ENCODE peak calls at places on chromosome 19, in five cellular contexts. X is tibial nerve, Z is H1, V is HepG2, H is ovary. J is an unnamed sample.
A peak's percentile ranks its signal among the peaks of the same experiment; 100 is the strongest.

GRCh38 chr19:10074153-10074552 is 12.0 kb upstream of the SHFL start:
- DNase-seq in Z (no peak), H (no peak), X (no peak), V (peak; percentile 60), J (no peak)

GRCh38 chr19:45866400-45867176 is 2.5 kb downstream of the FOXA3 start:
- DNase-seq in H (no peak), V (no peak), Z (no peak), X (no peak), J (no peak)

GRCh38 chr19:43351998-43352746 is 1.3 kb upstream of the CD177 start:
- DNase-seq in Z (no peak), V (no peak), H (no peak), X (no peak), J (no peak)

GRCh38 chr19:52343548-52343947 is 7.5 kb downstream of the ZNF610 start:
- DNase-seq in X (peak; percentile 21), Z (peak; percentile 84), V (peak; percentile 15), H (peak; percentile 56), J (no peak)

GRCh38 chr19:7746903-7747884 is at the start of gene CD209:
- DNase-seq in X (no peak), Z (no peak), H (no peak), V (no peak), J (no peak)

GRCh38 chr19:36257512-36257876 is 42.6 kb downstream of the ZNF146 start:
- DNase-seq in H (no peak), X (no peak), Z (peak; percentile 79), V (no peak), J (no peak)

GRCh38 chr19:34994286-34994642 is 5.9 kb upstream of the GRAMD1A start:
- DNase-seq in V (no peak), X (no peak), Z (no peak), H (no peak), J (no peak)

GRCh38 chr19:41895745-41896580 is 13.0 kb downstream of the ARHGEF1 start:
- DNase-seq in X (no peak), H (no peak), Z (no peak), V (no peak), J (no peak)

GRCh38 chr19:29817316-29817715 is 5.5 kb downstream of the CCNE1 start:
- DNase-seq in H (no peak), X (no peak), V (no peak), Z (no peak), J (no peak)

GRCh38 chr19:517721-518136 is 10.4 kb downstream of the TPGS1 start:
- DNase-seq in H (no peak), Z (no peak), X (no peak), V (no peak), J (no peak)

GRCh38 chr19:56476671-56477428 is at the start of gene ZNF667:
- DNase-seq in V (no peak), X (no peak), H (no peak), Z (no peak), J (no peak)

GRCh38 chr19:41696402-41697197 is 8.5 kb upstream of the CEACAM7 start:
- DNase-seq in Z (no peak), V (no peak), H (no peak), X (no peak), J (no peak)

GRCh38 chr19:22030680-22031079 is 19.9 kb upstream of the ZNF208 start:
- DNase-seq in Z (no peak), X (no peak), H (no peak), V (no peak), J (no peak)

GRCh38 chr19:29478578-29479565 is 46.9 kb upstream of the VSTM2B start:
- DNase-seq in V (peak; percentile 13), X (no peak), H (no peak), Z (peak; percentile 85), J (peak; percentile 57)

GRCh38 chr19:42132851-42133528 is 744 bp upstream of the POU2F2 start:
- DNase-seq in V (peak; percentile 10), Z (peak; percentile 98), H (peak; percentile 59), X (peak; percentile 51), J (no peak)

GRCh38 chr19:3767050-3767449 is 4.6 kb downstream of the MRPL54 start:
- DNase-seq in H (no peak), Z (no peak), V (no peak), X (no peak), J (no peak)

GRCh38 chr19:28296506-28296905 is 916.4 kb downstream of the UQCRFS1 start:
- DNase-seq in Z (no peak), V (no peak), H (no peak), X (no peak), J (no peak)

GRCh38 chr19:4678881-4679379 is 8.8 kb upstream of the MYDGF start:
- DNase-seq in V (no peak), X (no peak), Z (peak; percentile 90), H (peak; percentile 80), J (no peak)

GRCh38 chr19:37953576-37954303 is 46.7 kb downstream of the SIPA1L3 start:
- DNase-seq in X (no peak), V (no peak), Z (no peak), H (no peak), J (no peak)

GRCh38 chr19:30557212-30557611 is 185.0 kb downstream of the ZNF536 start:
- DNase-seq in X (no peak), V (no peak), Z (no peak), H (no peak), J (no peak)

GRCh38 chr19:8367327-8368001 is 3.5 kb downstream of the ANGPTL4 start:
- DNase-seq in V (no peak), Z (peak; percentile 61), X (peak; percentile 80), H (peak; percentile 89), J (no peak)

GRCh38 chr19:54470991-54471782 is 1.9 kb downstream of the CDC42EP5 start:
- DNase-seq in X (peak; percentile 37), V (no peak), H (no peak), Z (peak; percentile 60), J (no peak)

GRCh38 chr19:7911509-7912143 is 3.0 kb upstream of the TGFBR3L start:
- DNase-seq in V (no peak), H (peak; percentile 11), Z (no peak), X (no peak), J (no peak)

GRCh38 chr19:49667473-49667872 is 1.7 kb downstream of the BCL2L12 start:
- DNase-seq in Z (no peak), V (no peak), H (no peak), X (no peak), J (no peak)

GRCh38 chr19:39307822-39308530 is 11.8 kb downstream of the IFNL1 start:
- DNase-seq in Z (peak; percentile 76), V (no peak), H (no peak), X (no peak), J (no peak)
- TF ChIP-seq EP300 in Z (no peak), V (no peak), H (no peak), X (no peak), J (no peak)

GRCh38 chr19:58252102-58252685 is 23.5 kb downstream of the ZNF544 start:
- DNase-seq in H (no peak), Z (no peak), V (no peak), X (no peak), J (no peak)
- H3K9me3 ChIP-seq in H (peaks cover 86% of the 10 kb centered on the region), Z (peaks cover 93% of the 10 kb centered on the region), V (peaks cover 92% of the 10 kb centered on the region), X (peaks cover 96% of the 10 kb centered on the region), J (peaks cover 100% of the 10 kb centered on the region)

GRCh38 chr19:18477974-18478373 is 40.0 kb upstream of the ISYNA1 start:
- DNase-seq in V (no peak), X (no peak), H (no peak), Z (no peak), J (no peak)

GRCh38 chr19:18481505-18482222 is 40.2 kb downstream of the ELL start:
- DNase-seq in V (no peak), X (no peak), H (no peak), Z (no peak), J (no peak)

GRCh38 chr19:18478545-18479311 is 40.8 kb upstream of the ISYNA1 start:
- DNase-seq in V (peak; percentile 88), H (peak; percentile 71), Z (no peak), X (peak; percentile 80), J (peak; percentile 96)

GRCh38 chr19:18477042-18477760 is 39.3 kb upstream of the ISYNA1 start:
- DNase-seq in V (no peak), Z (no peak), H (no peak), X (no peak), J (no peak)

DNA sequence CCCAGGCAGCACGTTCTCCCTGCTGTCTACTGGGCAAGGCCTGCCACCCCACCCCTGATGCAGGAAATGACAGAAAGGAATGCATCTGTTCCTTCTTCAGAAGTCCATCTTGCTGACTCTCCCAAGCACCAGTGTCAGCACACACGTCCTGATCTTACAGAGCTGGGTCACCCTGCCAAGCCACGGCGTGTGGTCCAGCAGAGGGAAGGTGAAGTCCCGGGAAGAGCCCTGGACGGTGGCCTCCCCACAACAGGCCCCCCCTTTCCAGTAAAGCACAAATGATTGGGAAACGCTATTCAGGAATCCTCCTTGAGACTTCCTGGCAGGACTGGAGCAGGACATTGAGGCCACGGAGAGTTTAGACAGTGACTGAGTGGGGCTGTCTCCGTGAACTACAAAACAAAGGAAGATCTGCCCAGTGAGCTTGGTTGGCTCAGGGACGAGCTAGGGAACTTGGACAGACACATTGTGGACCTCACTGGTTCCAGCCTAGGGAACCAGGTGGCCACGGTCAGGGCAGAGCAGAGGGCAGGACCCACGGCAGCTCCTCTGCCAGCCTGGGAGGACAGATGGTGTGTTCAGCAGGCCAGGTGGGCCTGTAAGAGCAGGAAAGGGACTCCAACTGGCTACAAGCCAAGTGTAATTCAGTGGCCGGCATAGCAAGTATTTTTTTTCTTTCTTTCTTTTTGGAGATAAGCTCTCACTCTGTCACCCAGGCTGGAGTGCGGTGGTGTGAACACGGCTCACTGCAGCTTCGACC is 41.7 kb downstream of the ELL start:
- DNase-seq in H (no peak), Z (no peak), V (no peak), X (peak; percentile 84), J (peak; percentile 98)
- TF ChIP-seq EP300 in H (peak; percentile 99), Z (no peak), V (no peak), X (peak; percentile 98), J (peak; percentile 99)

DNA sequence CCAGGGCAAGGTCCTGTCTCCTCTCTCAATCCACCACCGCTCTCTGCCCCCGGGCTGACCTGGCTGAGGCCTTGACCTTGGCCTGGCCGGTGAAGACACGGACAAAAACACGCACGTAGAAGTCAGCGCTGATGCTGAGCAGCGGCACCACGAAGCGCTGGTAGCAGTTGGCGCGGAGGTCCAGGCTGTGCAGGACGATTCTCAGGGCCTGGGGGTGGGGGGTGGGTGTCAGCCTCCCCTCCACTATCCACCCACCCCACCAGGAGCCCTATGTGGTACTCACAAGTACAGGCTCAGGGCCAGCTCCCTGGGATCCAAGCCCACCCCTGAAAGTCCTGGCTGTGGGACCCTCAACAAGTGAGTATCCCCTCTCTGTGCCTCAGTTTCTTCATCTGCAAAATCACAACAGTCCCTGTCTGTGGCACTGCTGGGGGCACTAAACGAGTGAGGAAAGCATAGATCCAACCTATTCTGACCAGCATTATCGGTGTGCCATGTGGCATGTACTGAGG is 6.4 kb downstream of the TRMT1 start:
- DNase-seq in Z (no peak), H (no peak), V (no peak), X (no peak), J (no peak)
- H3K9me3 ChIP-seq in Z (no peaks in the 10 kb centered on the region), H (no peaks in the 10 kb centered on the region), V (no peaks in the 10 kb centered on the region), X (no peaks in the 10 kb centered on the region), J (no peaks in the 10 kb centered on the region)

DNA sequence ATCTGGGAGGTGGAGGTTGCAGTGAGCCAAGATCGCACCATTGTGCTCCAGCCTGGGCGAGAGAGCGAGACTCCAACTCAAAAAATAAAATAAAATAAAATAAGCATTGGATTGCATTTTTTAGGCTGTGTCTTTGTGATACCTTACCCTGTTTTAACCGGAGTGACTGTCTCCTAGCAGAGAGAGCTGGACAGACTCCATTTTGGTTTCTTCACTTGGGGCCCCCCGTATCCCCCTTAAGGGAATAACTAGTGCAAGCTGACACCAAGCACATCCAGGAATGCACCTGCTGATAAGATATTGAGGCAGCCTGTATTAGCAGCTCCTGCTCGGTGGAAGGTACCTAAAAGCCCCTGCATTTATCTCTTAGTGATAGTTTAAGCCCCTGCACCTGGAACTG is 20.8 kb upstream of the GPR32 start:
- DNase-seq in H (no peak), X (no peak), V (no peak), Z (no peak), J (no peak)
- TF ChIP-seq EP300 in H (no peak), X (no peak), V (no peak), Z (no peak), J (no peak)

J was measured in esophagus muscularis mucosa.